ENCODE peak calls at places on chromosomes 7 and 10, in six cellular contexts. E, C, F, U, W and D are unnamed samples.

GRCh38 chr10:87760195-87760905 is 57.7 kb downstream of the ATAD1 start:
- DNase-seq in E (no peak), C (no peak), F (no peak), U (no peak), W (no peak), D (no peak)

GRCh38 chr7:46616636-46617035 is 695.6 kb upstream of the IGFBP3 start:
- DNase-seq in E (peak; percentile 55), C (peak; percentile 9), F (no peak), U (no peak), W (no peak), D (no peak)

GRCh38 chr10:34931216-34931615 is 116.1 kb upstream of the PARD3 start:
- DNase-seq in E (no peak), C (no peak), F (no peak), U (no peak), W (no peak), D (no peak)

GRCh38 chr7:8210845-8211724 is 50.9 kb downstream of the ICA1 start:
- DNase-seq in E (no peak), C (no peak), F (no peak), U (no peak), W (no peak), D (no peak)

GRCh38 chr10:69168493-69168892 is 11.5 kb upstream of the SUPV3L1 start:
- DNase-seq in E (no peak), C (no peak), F (no peak), U (no peak), W (no peak), D (no peak)

GRCh38 chr7:100688593-100688860 is 5.5 kb downstream of the GIGYF1 start:
- DNase-seq in E (no peak), C (no peak), F (no peak), U (no peak), W (no peak), D (no peak)

GRCh38 chr10:78502208-78502943 is 468.7 kb downstream of the RPS24 start:
- DNase-seq in E (no peak), C (peak; percentile 71), F (no peak), U (no peak), W (no peak), D (no peak)

GRCh38 chr10:129761166-129761565 is 202.9 kb downstream of the EBF3 start:
- DNase-seq in E (no peak), C (no peak), F (no peak), U (peak; percentile 48), W (no peak), D (no peak)

GRCh38 chr10:131213651-131214505 is 97.6 kb downstream of the TCERG1L start:
- DNase-seq in E (no peak), C (no peak), F (peak; percentile 12), U (peak; percentile 49), W (no peak), D (no peak)

GRCh38 chr10:13792011-13792410 is 205.2 kb downstream of the PRPF18 start:
- DNase-seq in E (no peak), C (no peak), F (peak; percentile 50), U (no peak), W (no peak), D (no peak)

GRCh38 chr7:140212100-140212881 is 35.5 kb upstream of the KDM7A start:
- DNase-seq in E (peak; percentile 74), C (peak; percentile 16), F (no peak), U (no peak), W (no peak), D (no peak)

GRCh38 chr7:155524018-155524556 is 22.3 kb downstream of the CNPY1 start:
- DNase-seq in E (no peak), C (no peak), F (no peak), U (no peak), W (no peak), D (no peak)
- TF ChIP-seq CTCF in E (no peak), C (no peak), F (no peak), U (no peak), W (no peak), D (no peak)

GRCh38 chr7:146201945-146202344 is 85.3 kb downstream of the CNTNAP2 start:
- DNase-seq in E (no peak), C (no peak), F (no peak), U (no peak), W (no peak), D (no peak)
- TF ChIP-seq CTCF in E (no peak), C (no peak), F (no peak), U (no peak), W (no peak), D (no peak)

GRCh38 chr7:74275401-74275881 is 13.8 kb upstream of the CLIP2 start:
- DNase-seq in E (no peak), C (no peak), F (no peak), U (no peak), W (no peak), D (no peak)
- TF ChIP-seq CTCF in E (peak; percentile 49), C (peak; percentile 36), F (peak; percentile 35), U (peak; percentile 38), W (no peak), D (no peak)

DNA sequence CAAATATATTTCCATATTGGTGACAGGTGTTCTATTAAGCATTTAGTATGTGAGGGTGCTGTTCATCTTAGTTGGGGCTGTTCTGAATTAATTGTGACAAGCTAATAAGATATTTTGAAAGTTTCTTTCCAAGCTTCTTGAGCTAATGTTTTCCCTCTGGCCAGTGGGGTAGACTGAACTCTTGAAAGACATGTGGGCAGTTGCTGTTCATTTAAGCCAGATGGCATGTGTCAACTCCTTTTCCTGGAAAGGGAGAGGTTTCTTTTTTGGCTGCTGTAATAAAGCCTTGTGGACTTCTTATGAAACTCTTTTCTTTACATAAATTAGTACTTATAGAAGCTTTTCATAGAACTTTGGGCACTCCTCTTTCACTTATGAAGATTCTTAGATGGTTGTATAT is 21.7 kb downstream of the RAB18 start:
- DNase-seq in E (no peak), C (peak; percentile 53), F (no peak), U (no peak), W (no peak), D (no peak)
- TF ChIP-seq CTCF in E (no peak), C (no peak), F (no peak), U (no peak), W (no peak), D (no peak)

GRCh38 chr10:17805921-17806577 is 3.1 kb upstream of the MRC1 start:
- DNase-seq in E (peak; percentile 12), C (no peak), F (no peak), U (no peak), W (no peak), D (no peak)
- TF ChIP-seq CTCF in E (peak; percentile 13), C (no peak), F (no peak), U (peak; percentile 10), W (no peak), D (no peak)

DNA sequence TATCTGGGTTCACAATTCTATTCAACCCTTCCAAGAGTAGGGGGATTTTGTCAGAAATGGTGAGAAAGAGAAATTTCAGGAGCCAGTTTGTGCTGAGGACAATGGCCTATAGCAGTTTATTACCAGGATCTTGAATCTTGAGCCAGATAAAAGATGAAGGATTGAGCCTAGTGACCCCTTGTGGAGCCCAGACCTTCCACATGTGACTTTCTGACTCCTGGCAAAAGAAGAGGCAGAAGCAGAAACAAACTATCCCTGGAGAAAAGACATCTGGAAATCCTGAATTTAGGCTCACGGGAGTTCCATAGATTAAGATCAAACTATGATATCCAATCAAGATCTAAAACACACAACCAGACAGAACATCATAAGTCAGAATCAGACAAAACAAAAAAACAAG is 60.9 kb upstream of the CHRM2 start:
- DNase-seq in E (no peak), C (no peak), F (no peak), U (no peak), W (no peak), D (no peak)
- TF ChIP-seq CTCF in E (no peak), C (no peak), F (no peak), U (no peak), W (no peak), D (no peak)

GRCh38 chr10:8040651-8041050 is 13.8 kb upstream of the GATA3 start:
- DNase-seq in E (no peak), C (no peak), F (no peak), U (no peak), W (no peak), D (no peak)

GRCh38 chr10:8042032-8042863 is 12.2 kb upstream of the GATA3 start:
- DNase-seq in E (no peak), C (no peak), F (no peak), U (no peak), W (no peak), D (no peak)

GRCh38 chr10:8042864-8043568 is 11.5 kb upstream of the GATA3 start:
- DNase-seq in E (no peak), C (no peak), F (no peak), U (no peak), W (no peak), D (no peak)

GRCh38 chr10:8039323-8039922 is 15.1 kb upstream of the GATA3 start:
- DNase-seq in E (no peak), C (no peak), F (no peak), U (no peak), W (no peak), D (no peak)

DNA sequence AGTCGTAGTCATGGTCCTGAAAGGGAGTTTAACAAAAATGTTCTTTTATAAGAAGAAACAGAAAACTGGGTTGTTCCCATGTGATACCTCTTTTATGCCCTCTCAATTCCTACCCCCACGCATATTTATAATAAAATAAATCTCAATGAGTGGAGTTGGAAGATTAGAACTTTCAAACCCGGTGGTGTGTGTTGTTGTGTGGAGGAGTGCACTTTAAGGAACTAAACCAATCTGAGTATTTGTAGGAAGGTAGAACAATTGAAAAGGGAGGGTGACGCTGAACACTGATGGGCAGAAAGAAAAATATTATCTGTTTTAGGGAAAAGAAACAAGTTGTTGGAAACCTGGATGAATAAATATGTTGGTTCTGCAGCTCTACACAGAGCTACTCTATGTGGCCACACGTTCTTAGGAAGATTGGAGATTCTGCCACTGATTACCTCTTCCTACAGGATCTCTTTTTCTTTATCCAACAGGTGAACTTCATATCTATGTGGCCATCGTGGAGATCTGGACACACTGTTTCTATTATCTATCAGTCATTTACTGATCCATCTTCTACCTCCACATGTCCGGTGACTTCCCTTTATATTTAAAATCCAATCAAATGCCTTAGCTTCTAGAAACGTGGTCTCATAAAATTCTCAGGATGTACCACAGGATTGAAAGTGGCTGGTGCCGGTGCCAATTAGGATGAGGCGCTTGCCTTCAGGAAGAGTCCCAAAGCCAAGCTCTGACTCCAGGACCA is 13.0 kb upstream of the GATA3 start:
- DNase-seq in E (no peak), C (no peak), F (no peak), U (no peak), W (no peak), D (no peak)
- TF ChIP-seq CTCF in E (no peak), C (no peak), F (no peak), U (no peak), W (no peak), D (no peak)